ENCODE peak calls at places on chromosomes 12 and 14, in ten cellular contexts. E, W, K, V, Y, P, T, G, D and J are unnamed samples. For H3K9me3, the result is how much of the 10 kb centered on the place peaks cover.

GRCh38 chr14:72291908-72292688 is 359.9 kb downstream of the RGS6 start:
- DNase-seq in E (no peak), W (no peak), K (peak), V (peak), Y (no peak), P (no peak), T (no peak), G (peak), D (peak), J (no peak)

GRCh38 chr14:64707661-64708060 is 3.4 kb downstream of the PLEKHG3 start:
- DNase-seq in E (no peak), W (no peak), K (peak), V (no peak), Y (peak), P (no peak), T (no peak), G (no peak), D (peak), J (peak)

GRCh38 chr14:51328942-51329350 is 88.9 kb downstream of the TMX1 start:
- DNase-seq in E (no peak), W (no peak), K (no peak), V (no peak), Y (no peak), P (no peak), T (no peak), G (no peak), D (no peak), J (no peak)

GRCh38 chr12:19856389-19856788 is 417.1 kb downstream of the AEBP2 start:
- DNase-seq in E (no peak), W (no peak), K (no peak), V (no peak), Y (no peak), P (no peak), T (no peak), G (no peak), D (peak), J (no peak)

GRCh38 chr14:56718312-56718711 is 92.0 kb downstream of the OTX2 start:
- DNase-seq in E (no peak), W (no peak), K (no peak), V (no peak), Y (no peak), P (no peak), T (no peak), G (no peak), D (no peak), J (no peak)

GRCh38 chr12:88577537-88577936 is 2.7 kb downstream of the KITLG start:
- DNase-seq in E (no peak), W (no peak), K (peak), V (no peak), Y (no peak), P (no peak), T (no peak), G (no peak), D (no peak), J (no peak)

GRCh38 chr12:48917857-48918537 is 7.3 kb downstream of the FKBP11 start:
- DNase-seq in E (no peak), W (no peak), K (no peak), V (no peak), Y (no peak), P (no peak), T (no peak), G (peak), D (no peak), J (no peak)

GRCh38 chr14:61280526-61281185 is 482 bp downstream of the TMEM30B start:
- DNase-seq in E (peak), W (peak), K (no peak), V (peak), Y (peak), P (peak), T (peak), G (no peak), D (peak), J (peak)

DNA sequence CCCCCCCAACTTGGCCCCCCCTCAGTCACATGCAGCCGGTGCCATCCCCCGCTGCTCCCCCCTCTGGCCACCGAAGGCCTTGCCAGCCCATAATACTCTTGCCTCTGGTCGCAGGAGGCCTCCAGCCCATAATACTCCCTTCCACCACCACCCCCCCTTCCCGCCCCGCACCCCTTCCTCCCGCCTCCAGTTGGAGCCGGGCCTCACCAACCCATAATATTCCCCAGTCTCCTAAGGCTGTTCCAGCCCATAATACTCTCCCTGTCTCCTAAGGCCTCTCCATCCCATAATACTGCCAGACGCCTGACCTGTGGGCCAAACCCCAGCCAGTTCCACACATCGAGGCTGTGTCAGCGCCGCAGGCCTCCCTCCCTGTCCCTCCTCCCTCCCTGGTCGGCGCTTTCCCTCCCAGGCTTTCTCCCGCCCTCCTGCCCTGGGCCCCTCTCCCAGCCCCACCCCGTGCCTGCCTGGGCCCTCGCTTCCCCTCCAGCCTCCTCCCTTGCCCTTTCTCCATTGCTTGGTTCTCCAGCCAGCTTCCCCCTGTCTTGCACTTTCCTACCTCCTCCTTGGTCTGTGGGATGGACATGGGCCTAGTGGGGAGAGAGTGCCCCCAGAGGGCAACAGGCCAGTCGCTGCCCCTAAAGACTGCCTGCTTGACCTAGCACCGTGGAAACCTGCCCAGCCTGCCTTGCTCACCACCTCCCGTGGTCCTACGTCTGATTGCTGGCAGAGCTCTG is 6.8 kb upstream of the CHD4 start:
- DNase-seq in E (peak), W (peak), K (peak), V (peak), Y (peak), P (peak), T (peak), G (peak), D (peak), J (peak)
- TF ChIP-seq CTCF in E (no peak), W (no peak), K (peak), V (no peak), Y (peak), P (no peak), T (no peak), G (peak), D (peak), J (no peak)

GRCh38 chr14:75301666-75302325 is 23.2 kb downstream of the FOS start:
- DNase-seq in E (peak), W (no peak), K (no peak), V (peak), Y (peak), P (no peak), T (peak), G (no peak), D (peak), J (peak)

GRCh38 chr14:75307700-75308379 is 29.2 kb downstream of the FOS start:
- DNase-seq in E (peak), W (peak), K (peak), V (peak), Y (peak), P (peak), T (peak), G (peak), D (peak), J (peak)

GRCh38 chr14:75310295-75311059 is 31.8 kb downstream of the FOS start:
- DNase-seq in E (peak), W (peak), K (no peak), V (peak), Y (peak), P (peak), T (peak), G (no peak), D (peak), J (peak)

GRCh38 chr14:75303415-75303814 is 24.8 kb downstream of the FOS start:
- DNase-seq in E (peak), W (no peak), K (peak), V (peak), Y (peak), P (no peak), T (peak), G (peak), D (peak), J (peak)

GRCh38 chr14:75306917-75307699 is 28.5 kb downstream of the FOS start:
- DNase-seq in E (no peak), W (no peak), K (peak), V (no peak), Y (peak), P (no peak), T (no peak), G (peak), D (peak), J (no peak)
- H3K27ac ChIP-seq in E (no peak), W (no peak), K (no peak), V (no peak), Y (no peak), P (no peak), T (no peak), G (no peak), D (no peak), J (no peak)

DNA sequence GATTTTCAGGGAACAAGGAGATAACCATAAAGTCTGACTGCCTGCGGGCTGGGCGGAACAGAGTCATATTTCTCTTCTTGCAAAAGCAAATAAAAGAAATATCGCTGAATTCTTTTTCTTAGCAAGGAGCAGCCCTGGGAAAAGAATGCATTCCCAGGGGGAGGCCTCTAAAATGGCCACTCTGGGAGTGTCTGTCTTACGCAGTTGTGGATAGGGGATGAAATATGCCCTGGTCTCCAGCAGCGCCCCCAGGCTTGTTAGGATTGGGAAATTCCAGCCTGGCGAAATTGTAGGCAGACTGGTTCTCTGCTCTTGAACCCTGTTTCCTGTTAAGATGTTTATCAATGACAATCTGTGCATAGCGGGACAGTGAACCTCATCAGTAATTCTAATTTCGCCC is 40.5 kb downstream of the PCNX1 start:
- DNase-seq in E (no peak), W (no peak), K (no peak), V (no peak), Y (no peak), P (no peak), T (no peak), G (no peak), D (no peak), J (no peak)
- H3K9me3 ChIP-seq in E (under half), W (under half), K (under half), V (under half), Y (under half), P (under half), T (under half), G (under half), D (under half), J (under half)

DNA sequence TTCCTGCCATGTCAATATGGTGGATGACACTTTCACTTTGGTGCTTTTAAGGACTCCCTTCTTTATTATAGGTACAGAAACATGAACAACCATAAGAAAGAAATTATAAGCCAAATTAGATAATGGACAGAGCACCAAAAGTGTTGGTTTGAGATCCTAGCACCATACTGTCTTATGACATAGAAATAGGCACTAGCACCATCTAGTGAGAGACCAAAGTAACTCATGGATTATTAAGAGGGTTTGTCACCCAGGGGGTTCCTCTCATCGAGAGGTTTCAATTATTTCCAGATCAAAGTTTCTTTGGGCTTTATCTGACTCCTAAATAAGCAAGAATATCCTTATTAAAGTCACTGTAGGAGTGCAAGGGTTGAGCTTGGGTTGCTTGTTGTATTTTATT is 153.0 kb upstream of the DIO2 start:
- DNase-seq in E (no peak), W (no peak), K (no peak), V (no peak), Y (no peak), P (no peak), T (no peak), G (no peak), D (peak), J (no peak)
- TF ChIP-seq CTCF in E (peak), W (no peak), K (peak), V (peak), Y (no peak), P (peak), T (no peak), G (peak), D (peak), J (no peak)